ENCODE peak calls at places on chromosomes 3 and 15, in six cellular contexts. S is HCT116, N is K562, L is H1, J is HepG2, P is GM12878. M is an unnamed sample.

GRCh38 chr3:98567646-98568280 is 25.6 kb downstream of the CPOX start:
- DNase-seq in S (no peak), N (no peak), L (no peak), J (no peak), P (no peak), M (no peak)

GRCh38 chr3:180265551-180265950 is 228.8 kb upstream of the PEX5L start:
- DNase-seq in S (no peak), N (no peak), L (no peak), J (no peak), P (no peak), M (no peak)

GRCh38 chr15:59259137-59259943 is 52.7 kb downstream of the LDHAL6B start:
- DNase-seq in S (no peak), N (no peak), L (no peak), J (no peak), P (no peak), M (no peak)

GRCh38 chr3:142148871-142149860 is at the start of gene TFDP2:
- DNase-seq in S (peak; percentile 57), N (peak; percentile 67), L (peak; percentile 97), J (peak; percentile 78), P (peak; percentile 27), M (peak; percentile 84)

GRCh38 chr15:50876989-50877360 is 31.5 kb upstream of the AP4E1 start:
- DNase-seq in S (peak; percentile 68), N (peak; percentile 75), L (peak; percentile 93), J (peak; percentile 78), P (no peak), M (peak; percentile 67)

GRCh38 chr3:18185624-18186023 is 239.5 kb downstream of the SATB1 start:
- DNase-seq in S (no peak), N (no peak), L (no peak), J (no peak), P (no peak), M (no peak)

GRCh38 chr3:131348911-131349310 is 32.7 kb upstream of the NUDT16 start:
- DNase-seq in S (no peak), N (no peak), L (no peak), J (no peak), P (no peak), M (no peak)

GRCh38 chr15:81001180-81002003 is 669 bp downstream of the TLNRD1 start:
- DNase-seq in S (no peak), N (peak; percentile 73), L (peak; percentile 75), J (no peak), P (no peak), M (no peak)

GRCh38 chr3:195040773-195041520 is 230.0 kb downstream of the XXYLT1 start:
- DNase-seq in S (peak; percentile 44), N (no peak), L (no peak), J (peak; percentile 55), P (no peak), M (no peak)

GRCh38 chr15:40367038-40367672 is 9.1 kb downstream of the DISP2 start:
- DNase-seq in S (no peak), N (no peak), L (no peak), J (no peak), P (no peak), M (no peak)

GRCh38 chr3:44026224-44026865 is 215.3 kb upstream of the TOPAZ1 start:
- DNase-seq in S (no peak), N (no peak), L (no peak), J (no peak), P (no peak), M (no peak)

GRCh38 chr3:65019412-65020093 is 331.8 kb upstream of the ADAMTS9 start:
- DNase-seq in S (no peak), N (no peak), L (no peak), J (no peak), P (no peak), M (no peak)

GRCh38 chr3:106425021-106425420 is 556.2 kb upstream of the CBLB start:
- DNase-seq in S (no peak), N (no peak), L (no peak), J (no peak), P (no peak), M (no peak)

GRCh38 chr3:127228866-127229265 is 35.9 kb downstream of the PRR23E start:
- DNase-seq in S (no peak), N (no peak), L (no peak), J (no peak), P (peak; percentile 37), M (no peak)

GRCh38 chr3:143562789-143563188 is 285.5 kb downstream of the SLC9A9 start:
- DNase-seq in S (no peak), N (no peak), L (no peak), J (no peak), P (no peak), M (no peak)

GRCh38 chr3:43316783-43317460 is 30.6 kb downstream of the SNRK start:
- DNase-seq in S (no peak), N (no peak), L (no peak), J (peak; percentile 91), P (no peak), M (peak; percentile 23)

GRCh38 chr3:140225996-140226395 is 291.0 kb downstream of the CLSTN2 start:
- DNase-seq in S (no peak), N (no peak), L (no peak), J (no peak), P (no peak), M (no peak)

GRCh38 chr15:100115711-100116090 is 226.1 kb downstream of the ADAMTS17 start:
- DNase-seq in S (no peak), N (no peak), L (no peak), J (no peak), P (no peak), M (no peak)

GRCh38 chr3:153906366-153906765 is 214.8 kb upstream of the ARHGEF26 start:
- DNase-seq in S (no peak), N (no peak), L (no peak), J (no peak), P (no peak), M (no peak)

GRCh38 chr3:153911111-153911510 is 210.1 kb upstream of the ARHGEF26 start:
- DNase-seq in S (no peak), N (no peak), L (no peak), J (no peak), P (no peak), M (no peak)

GRCh38 chr3:153910387-153910786 is 210.8 kb upstream of the ARHGEF26 start:
- DNase-seq in S (no peak), N (no peak), L (no peak), J (no peak), P (no peak), M (no peak)
- TF ChIP-seq ZNF274 in S (no peak), N (no peak), L (no peak), J (no peak), P (no peak), M (no peak)

GRCh38 chr15:74373731-74374647 is 6.5 kb upstream of the CYP11A1 start:
- DNase-seq in S (peak; percentile 82), N (peak; percentile 100), L (peak; percentile 97), J (peak; percentile 83), P (no peak), M (peak; percentile 87)

GRCh38 chr15:74376226-74376625 is 8.8 kb upstream of the CYP11A1 start:
- DNase-seq in S (no peak), N (no peak), L (no peak), J (no peak), P (no peak), M (no peak)

GRCh38 chr15:74376825-74377581 is 9.6 kb upstream of the CYP11A1 start:
- DNase-seq in S (no peak), N (no peak), L (no peak), J (no peak), P (no peak), M (no peak)

GRCh38 chr15:74374648-74375302 is 7.3 kb upstream of the CYP11A1 start:
- DNase-seq in S (no peak), N (peak; percentile 68), L (peak; percentile 93), J (no peak), P (no peak), M (no peak)

GRCh38 chr15:74375303-74375693 is 7.9 kb upstream of the CYP11A1 start:
- DNase-seq in S (peak; percentile 77), N (peak; percentile 71), L (peak; percentile 89), J (peak; percentile 71), P (no peak), M (peak; percentile 74)
- H3K4me3 ChIP-seq in S (peak overlapping the region; percentile 56), N (no peak overlapping the region), L (peak overlapping the region; percentile 74), J (no peak overlapping the region), P (peak overlapping the region; percentile 69), M (no peak overlapping the region)

DNA sequence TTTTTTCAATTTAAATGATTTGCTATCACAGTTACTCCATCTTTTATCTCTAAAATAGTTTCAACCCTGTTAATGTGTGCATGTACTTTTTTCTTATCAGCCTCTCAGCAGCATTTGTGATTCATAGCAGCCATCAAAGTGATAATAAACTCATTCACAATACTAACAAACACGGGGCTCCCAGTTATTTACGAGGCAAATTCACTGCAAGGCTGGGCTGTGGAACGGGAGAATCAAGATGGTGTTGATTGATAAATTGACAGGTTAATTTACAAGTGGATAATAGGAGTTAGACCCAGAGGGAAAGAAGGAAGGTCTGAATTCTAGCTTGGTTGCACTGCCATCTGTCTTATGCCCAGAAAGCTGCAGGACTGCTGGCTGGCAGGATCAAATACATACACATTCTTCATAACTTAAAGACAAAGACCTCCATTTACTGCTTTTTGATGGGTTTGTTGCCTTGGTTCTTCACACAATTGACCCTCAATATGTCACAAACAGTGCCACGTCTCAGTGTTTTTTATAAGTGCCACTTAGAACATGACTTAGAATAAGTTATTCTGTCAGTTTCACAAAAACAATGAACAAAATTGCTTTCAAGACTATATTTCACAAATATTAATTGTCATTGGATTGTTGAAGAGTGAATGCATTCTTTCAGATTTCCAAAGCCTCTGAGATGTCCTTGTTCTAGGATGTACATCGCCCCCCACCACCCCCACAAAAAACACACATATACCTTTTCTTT is 562.8 kb downstream of the NR2F2 start:
- DNase-seq in S (no peak), N (no peak), L (no peak), J (no peak), P (no peak), M (peak; percentile 43)
- TF ChIP-seq ZNF274 in S (no peak), N (no peak), L (no peak), J (no peak), P (no peak), M (no peak)

DNA sequence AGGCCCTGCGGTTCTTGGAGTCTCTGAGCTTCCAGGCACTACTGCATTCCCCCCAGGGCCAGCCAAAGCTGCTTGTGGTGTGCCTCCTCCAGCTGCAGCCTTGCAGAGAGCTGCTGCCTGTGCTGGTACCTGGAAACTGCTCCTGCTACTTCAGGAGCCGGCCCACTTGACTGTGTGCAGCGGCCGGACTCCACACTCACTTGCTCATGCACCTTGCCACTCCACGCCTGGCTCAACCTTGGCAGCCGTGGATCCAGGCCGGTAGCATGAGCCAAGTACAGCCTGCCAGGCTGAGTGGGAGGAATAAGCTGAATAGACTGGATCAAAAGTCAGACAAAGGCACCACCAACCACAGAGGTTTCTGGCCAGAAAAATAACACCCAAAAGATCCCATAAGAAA is 169.7 kb downstream of the TJP1 start:
- DNase-seq in S (no peak), N (no peak), L (peak; percentile 11), J (no peak), P (no peak), M (no peak)
- H3K4me3 ChIP-seq in S (no peak overlapping the region), N (no peak overlapping the region), L (no peak overlapping the region), J (no peak overlapping the region), P (no peak overlapping the region), M (no peak overlapping the region)

M was measured in NT2/D1.